ENCODE peak calls at places on chromosomes 12 and 14, in four cellular contexts. L, Y, S and T are unnamed samples.

GRCh38 chr14:77053046-77053841 is 24.7 kb upstream of the IRF2BPL start:
- DNase-seq in L (peak; percentile 68), Y (peak; percentile 88), S (peak; percentile 78), T (peak; percentile 89)

GRCh38 chr12:51217133-51217967 is 512 bp downstream of the POU6F1 start:
- DNase-seq in L (peak; percentile 31), Y (peak; percentile 73), S (peak; percentile 23), T (peak; percentile 44)

GRCh38 chr14:99067927-99068326 is 204.1 kb downstream of the BCL11B start:
- DNase-seq in L (no peak), Y (peak; percentile 10), S (no peak), T (no peak)

GRCh38 chr14:75011356-75012097 is 8.8 kb downstream of the EIF2B2 start:
- DNase-seq in L (no peak), Y (no peak), S (peak; percentile 24), T (peak; percentile 83)

GRCh38 chr14:37051153-37051552 is 121.3 kb downstream of the SLC25A21 start:
- DNase-seq in L (no peak), Y (no peak), S (no peak), T (no peak)

GRCh38 chr12:81365284-81365683 is 287.4 kb downstream of the ACSS3 start:
- DNase-seq in L (no peak), Y (no peak), S (no peak), T (no peak)

GRCh38 chr12:131755305-131756113 is 44.6 kb downstream of the SFSWAP start:
- DNase-seq in L (no peak), Y (peak; percentile 75), S (peak; percentile 13), T (peak; percentile 17)

GRCh38 chr12:132445884-132446471 is 44.0 kb upstream of the FBRSL1 start:
- DNase-seq in L (peak; percentile 79), Y (peak; percentile 93), S (peak; percentile 65), T (no peak)

GRCh38 chr14:59085207-59085739 is 103.2 kb upstream of the DAAM1 start:
- DNase-seq in L (no peak), Y (no peak), S (no peak), T (no peak)

GRCh38 chr14:94598816-94599655 is 13.2 kb upstream of the SERPINA3 start:
- DNase-seq in L (no peak), Y (peak; percentile 38), S (peak; percentile 38), T (peak; percentile 69)

GRCh38 chr12:2893007-2893406 is 2.3 kb downstream of the TULP3 start:
- DNase-seq in L (no peak), Y (no peak), S (peak; percentile 56), T (peak; percentile 84)

GRCh38 chr12:109631236-109632150 is 57.9 kb downstream of the MVK start:
- DNase-seq in L (no peak), Y (no peak), S (no peak), T (no peak)

GRCh38 chr14:105689722-105690121 is 163.3 kb downstream of the TMEM121 start:
- DNase-seq in L (no peak), Y (no peak), S (no peak), T (no peak)

GRCh38 chr12:6369916-6370575 is 5.3 kb downstream of the SCNN1A start:
- DNase-seq in L (no peak), Y (no peak), S (no peak), T (no peak)

GRCh38 chr14:63224196-63224595 is 20.0 kb downstream of the RHOJ start:
- DNase-seq in L (peak; percentile 2), Y (no peak), S (no peak), T (no peak)

GRCh38 chr12:73678335-73678734 is 859.3 kb upstream of the ATXN7L3B start:
- DNase-seq in L (no peak), Y (no peak), S (peak; percentile 36), T (no peak)

GRCh38 chr12:53601296-53601847 is 24.8 kb downstream of the ATF7 start:
- DNase-seq in L (no peak), Y (no peak), S (no peak), T (no peak)

DNA sequence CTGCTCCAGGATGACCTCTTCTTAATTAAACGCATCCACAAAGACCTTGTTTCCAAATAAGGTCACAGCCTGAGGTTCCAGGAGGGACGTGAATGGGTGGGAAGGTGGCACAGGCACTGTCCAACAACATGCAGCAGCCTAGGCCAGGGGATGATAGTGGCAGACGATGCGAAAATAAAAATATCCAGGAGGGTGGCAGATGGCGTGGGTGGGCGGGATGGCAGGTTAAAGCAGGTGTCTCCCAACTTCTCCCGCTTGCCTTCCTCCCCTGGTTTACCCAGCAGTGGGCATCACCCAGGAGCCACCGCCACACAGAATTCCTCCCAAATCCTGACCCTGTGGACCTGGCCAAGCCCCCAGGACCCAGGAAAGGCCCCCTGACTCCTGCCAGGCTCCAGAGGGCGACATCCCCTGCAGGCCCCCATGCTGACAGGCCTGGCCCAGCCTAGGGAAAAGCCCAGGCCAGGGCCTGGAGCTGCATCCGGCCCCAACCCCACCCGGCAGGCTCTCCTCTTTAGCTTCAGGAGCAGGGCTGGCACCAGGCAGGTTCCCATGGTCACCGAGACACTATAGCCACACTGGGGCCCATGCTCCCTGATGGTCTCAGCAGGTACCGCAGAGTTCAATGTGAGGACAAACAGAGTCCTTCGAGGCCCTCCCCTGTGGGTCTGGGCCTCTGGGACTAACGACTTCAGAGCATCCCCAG is 9.7 kb downstream of the NCOR2 start:
- DNase-seq in L (no peak), Y (peak; percentile 66), S (no peak), T (no peak)
- H2BK12ac ChIP-seq in L (no peak overlapping the region), Y (no peak overlapping the region), S (no peak overlapping the region), T (peak overlapping the region; percentile 60)

DNA sequence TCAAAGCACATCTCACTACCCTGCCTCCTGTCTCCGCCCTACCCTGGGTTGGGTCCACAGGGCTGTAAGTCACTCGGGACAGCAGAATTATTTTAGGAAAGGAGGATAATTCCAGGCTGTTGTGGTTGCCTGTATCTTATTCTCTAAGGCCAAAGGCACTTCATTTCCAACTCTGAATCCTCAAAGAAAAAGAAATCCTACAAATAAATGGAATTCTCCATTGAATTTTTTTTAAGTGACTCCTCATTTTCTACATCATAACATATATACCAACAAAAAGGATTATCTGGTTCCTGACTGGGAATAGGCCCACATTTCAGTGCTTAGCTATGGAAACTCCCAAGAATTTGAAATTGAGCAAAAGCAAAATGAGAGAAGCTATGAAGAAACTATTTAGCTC is 186.4 kb downstream of the ITPR2 start:
- DNase-seq in L (no peak), Y (no peak), S (peak; percentile 39), T (no peak)
- H3K14ac ChIP-seq in L (no peak overlapping the region), Y (no peak overlapping the region), S (no peak overlapping the region), T (no peak overlapping the region)

GRCh38 chr12:16605666-16606116 is 271 bp downstream of the LMO3 start:
- DNase-seq in L (no peak), Y (no peak), S (no peak), T (peak; percentile 18)
- H2BK12ac ChIP-seq in L (no peak overlapping the region), Y (no peak overlapping the region), S (no peak overlapping the region), T (no peak overlapping the region)

GRCh38 chr12:65595016-65595560 is 229.2 kb upstream of the HMGA2 start:
- DNase-seq in L (no peak), Y (peak; percentile 47), S (no peak), T (no peak)

GRCh38 chr12:65596514-65597010 is 227.7 kb upstream of the HMGA2 start:
- DNase-seq in L (no peak), Y (no peak), S (no peak), T (peak; percentile 58)

GRCh38 chr12:65598688-65599087 is 225.6 kb upstream of the HMGA2 start:
- DNase-seq in L (no peak), Y (no peak), S (no peak), T (no peak)

GRCh38 chr12:65594373-65594772 is 229.9 kb upstream of the HMGA2 start:
- DNase-seq in L (peak; percentile 11), Y (no peak), S (no peak), T (no peak)

GRCh38 chr12:65597527-65597926 is 226.8 kb upstream of the HMGA2 start:
- DNase-seq in L (no peak), Y (no peak), S (no peak), T (peak; percentile 52)
- H3K14ac ChIP-seq in L (no peak overlapping the region), Y (no peak overlapping the region), S (no peak overlapping the region), T (no peak overlapping the region)

GRCh38 chr14:100384819-100385813 is 62.0 kb downstream of the SLC25A47 start:
- DNase-seq in L (no peak), Y (no peak), S (peak; percentile 49), T (peak; percentile 77)
- H2BK12ac ChIP-seq in L (peak overlapping the region; percentile 64), Y (no peak overlapping the region), S (no peak overlapping the region), T (peak overlapping the region; percentile 38)

DNA sequence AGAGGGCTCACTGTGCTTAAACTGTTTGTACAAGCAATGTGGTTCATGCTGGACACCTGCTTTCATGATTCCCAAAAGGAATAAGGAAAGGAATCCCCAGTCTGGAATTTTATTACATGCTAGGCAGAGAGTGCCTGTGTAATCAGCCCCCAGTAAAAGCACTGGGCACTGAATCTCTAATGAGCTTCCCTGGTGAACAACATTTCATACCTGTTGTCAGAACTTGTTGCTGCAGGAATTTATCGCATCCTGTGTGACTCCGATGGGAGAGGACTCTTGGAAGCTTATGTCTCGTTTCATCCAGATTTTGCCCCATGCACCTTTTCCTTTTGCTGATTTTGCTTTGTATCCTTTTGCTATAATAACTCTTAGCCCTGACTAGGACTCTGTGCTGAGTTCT is 190.2 kb upstream of the HMGA2 start:
- DNase-seq in L (no peak), Y (no peak), S (no peak), T (no peak)
- H3K14ac ChIP-seq in L (no peak overlapping the region), Y (no peak overlapping the region), S (no peak overlapping the region), T (no peak overlapping the region)

GRCh38 chr12:124131671-124132058 is 158.7 kb downstream of the ZNF664 start:
- DNase-seq in L (no peak), Y (no peak), S (no peak), T (no peak)
- H2BK12ac ChIP-seq in L (no peak overlapping the region), Y (no peak overlapping the region), S (no peak overlapping the region), T (no peak overlapping the region)

DNA sequence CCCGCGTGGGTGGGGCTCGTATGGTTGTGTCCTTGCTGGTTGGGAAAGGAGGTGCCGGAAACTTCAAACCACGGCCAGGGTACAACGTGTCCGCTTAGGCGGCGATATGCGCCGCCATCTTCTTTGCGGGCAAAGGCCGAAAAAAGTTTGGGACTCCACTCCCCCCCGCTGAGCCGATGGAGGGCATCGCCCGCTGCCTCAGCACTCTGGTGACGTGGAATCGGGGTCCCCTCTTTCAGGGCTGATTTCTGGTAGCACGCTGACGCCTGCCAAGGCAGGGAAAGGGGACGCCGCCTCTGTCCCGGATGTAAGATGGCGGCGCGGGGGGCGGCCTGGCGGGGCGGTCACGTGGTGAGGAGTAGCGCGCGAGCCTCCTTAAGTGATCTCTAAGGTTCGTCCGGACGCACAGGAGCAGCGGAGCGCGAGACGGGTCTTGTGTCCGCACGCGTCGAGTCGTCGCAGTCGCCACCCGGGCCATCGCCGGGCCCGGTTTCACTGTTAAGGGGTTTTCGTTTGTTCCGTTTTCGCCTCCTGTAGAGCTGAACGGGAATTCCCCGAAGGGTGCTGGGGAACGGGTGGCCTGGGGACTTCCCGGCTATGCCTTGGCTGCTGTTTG is 135.9 kb downstream of the MON2 start:
- DNase-seq in L (peak; percentile 91), Y (peak; percentile 93), S (peak; percentile 97), T (peak; percentile 92)
- H3K14ac ChIP-seq in L (peak overlapping the region; percentile 75), Y (peak overlapping the region; percentile 98), S (peak overlapping the region; percentile 84), T (peak overlapping the region; percentile 87)

DNA sequence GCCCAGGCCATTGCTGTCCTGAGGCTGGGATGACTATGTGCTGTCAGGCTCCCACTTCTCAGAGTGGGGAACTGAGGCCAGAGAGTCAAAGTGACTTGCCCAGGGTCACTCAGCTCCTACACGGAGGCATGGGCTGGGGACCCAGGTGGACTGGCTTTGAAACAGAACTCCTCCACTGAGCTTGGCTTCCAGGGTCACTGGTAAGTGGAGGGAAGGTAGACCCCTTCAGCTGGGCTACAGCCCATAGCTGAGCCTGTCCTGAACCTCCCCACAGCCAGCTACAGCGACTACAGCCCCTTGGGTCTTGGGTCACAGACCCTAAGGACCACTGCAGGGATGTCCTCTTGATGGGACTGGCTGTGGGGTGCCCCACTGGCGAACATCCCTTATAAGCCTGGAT is 40.3 kb upstream of the TRAF3 start:
- DNase-seq in L (no peak), Y (no peak), S (no peak), T (no peak)
- H2BK12ac ChIP-seq in L (no peak overlapping the region), Y (no peak overlapping the region), S (no peak overlapping the region), T (no peak overlapping the region)